ENCODE peak calls at places on chromosomes 4 and X, in six cellular contexts. J is cardiac fibroblast, F is HEK293T, M is DMS 273 treated with DMSO at 0.1 percent for 48 hours, L is T-cell, Q is NCI-H1092. I is an unnamed sample.

GRCh38 chr4:22090655-22091350 is 142.2 kb upstream of the KCNIP4 start:
- DNase-seq in J (peak), F (no peak), M (no peak), L (no peak), Q (no peak), I (no peak)

GRCh38 chr4:74845834-74846233 is 51.5 kb upstream of the BTC start:
- DNase-seq in J (no peak), F (no peak), M (no peak), L (no peak), Q (no peak), I (no peak)

GRCh38 chrX:39397561-39398200 is 596.4 kb downstream of the MID1IP1 start:
- DNase-seq in J (no peak), F (no peak), M (no peak), L (no peak), Q (peak), I (no peak)

GRCh38 chrX:24607616-24608015 is 39.5 kb downstream of the PCYT1B start:
- DNase-seq in J (peak), F (no peak), M (no peak), L (no peak), Q (no peak), I (no peak)

GRCh38 chr4:69936566-69936965 is 5.7 kb downstream of the CSN1S1 start:
- DNase-seq in J (peak), F (no peak), M (no peak), L (no peak), Q (no peak), I (no peak)

GRCh38 chrX:72569786-72570185 is 2.9 kb downstream of the HDAC8 start:
- DNase-seq in J (peak), F (no peak), M (no peak), L (no peak), Q (no peak), I (no peak)

GRCh38 chr4:5927747-5928146 is 34.9 kb upstream of the CRMP1 start:
- DNase-seq in J (no peak), F (no peak), M (no peak), L (no peak), Q (no peak), I (no peak)

GRCh38 chr4:3375688-3376087 is 66.1 kb upstream of the HGFAC start:
- DNase-seq in J (peak), F (no peak), M (no peak), L (no peak), Q (peak), I (peak)

GRCh38 chr4:85557016-85557901 is 82.3 kb downstream of the ARHGAP24 start:
- DNase-seq in J (no peak), F (no peak), M (no peak), L (no peak), Q (no peak), I (no peak)

GRCh38 chrX:118702741-118703140 is 24.7 kb upstream of the IL13RA1 start:
- DNase-seq in J (no peak), F (no peak), M (no peak), L (no peak), Q (no peak), I (no peak)

GRCh38 chr4:184732126-184732525 is 1.8 kb downstream of the CENPU start:
- DNase-seq in J (no peak), F (no peak), M (no peak), L (no peak), Q (peak), I (peak)

GRCh38 chr4:36651253-36651652 is 369.8 kb downstream of the DTHD1 start:
- DNase-seq in J (no peak), F (no peak), M (no peak), L (no peak), Q (no peak), I (no peak)

GRCh38 chr4:144399927-144400326 is 246.0 kb upstream of the HHIP start:
- DNase-seq in J (peak), F (no peak), M (no peak), L (no peak), Q (no peak), I (no peak)

GRCh38 chr4:155692361-155692760 is 25.7 kb downstream of the GUCY1A1 start:
- DNase-seq in J (no peak), F (no peak), M (no peak), L (no peak), Q (no peak), I (no peak)